ENCODE peak calls at places on chromosomes 3 and 15, in five cellular contexts. R, H, I, Q and Y are unnamed samples.

GRCh38 chr3:31439888-31440287 is 92.8 kb upstream of the STT3B start:
- DNase-seq in I (no peak), H (no peak), Q (no peak), R (no peak), Y (no peak)

GRCh38 chr3:133330043-133330442 is 69.8 kb upstream of the BFSP2 start:
- DNase-seq in Q (no peak), H (no peak), I (no peak), R (no peak), Y (no peak)

GRCh38 chr15:68279779-68280745 is 2.5 kb downstream of the FEM1B start:
- DNase-seq in R (no peak), Q (no peak), I (no peak), H (no peak), Y (no peak)

GRCh38 chr3:12973827-12974226 is 99.4 kb downstream of the IQSEC1 start:
- DNase-seq in R (no peak), H (no peak), Q (no peak), I (no peak), Y (no peak)

GRCh38 chr15:83734487-83734886 is 80.6 kb downstream of the ADAMTSL3 start:
- DNase-seq in H (no peak), I (no peak), R (no peak), Q (no peak), Y (no peak)

GRCh38 chr3:108420926-108421325 is 89.5 kb downstream of the MYH15 start:
- DNase-seq in R (no peak), Q (peak), H (no peak), I (no peak), Y (no peak)

GRCh38 chr15:88624971-88625290 is 3.8 kb downstream of the AEN start:
- DNase-seq in H (no peak), Q (no peak), R (no peak), I (no peak), Y (no peak)

GRCh38 chr3:16504242-16504641 is 9.3 kb downstream of the RFTN1 start:
- DNase-seq in Q (no peak), H (no peak), R (peak), I (no peak), Y (no peak)

GRCh38 chr3:19945405-19946290 is 1.2 kb upstream of the RAB5A start:
- DNase-seq in Q (no peak), H (no peak), R (no peak), I (no peak), Y (no peak)

GRCh38 chr3:194632211-194632982 is 822 bp downstream of the TMEM44 start:
- DNase-seq in R (no peak), I (peak), Q (peak), H (no peak), Y (peak)